ENCODE peak calls at places on chromosomes 6 and 20, in four cellular contexts. One of them, this sample, is unnamed.
A peak's percentile ranks its signal among the peaks of the same experiment; 100 is the strongest.

GRCh38 chr6:109961666-109962065 is 16.4 kb upstream of the GPR6 start:
- DNase-seq in HL-60: no peak
- DNase-seq in AG10803: peak; percentile 21
- DNase-seq in H1: no peak
- DNase-seq in this sample: peak; percentile 70

GRCh38 chr6:87483929-87484328 is 11.2 kb downstream of the SLC35A1 start:
- DNase-seq in HL-60: peak; percentile 70
- DNase-seq in AG10803: peak; percentile 44
- DNase-seq in H1: peak; percentile 80
- DNase-seq in this sample: peak; percentile 63

GRCh38 chr6:11189865-11190624 is 42.4 kb downstream of the NEDD9 start:
- DNase-seq in HL-60: no peak
- DNase-seq in H1: no peak
- DNase-seq in AG10803: no peak
- DNase-seq in this sample: no peak

GRCh38 chr6:157990321-157991066 is 8.8 kb downstream of the SYNJ2 start:
- DNase-seq in H1: no peak
- DNase-seq in AG10803: no peak
- DNase-seq in HL-60: peak; percentile 17
- DNase-seq in this sample: peak; percentile 59

GRCh38 chr6:20606831-20607230 is 72.6 kb downstream of the CDKAL1 start:
- DNase-seq in H1: no peak
- DNase-seq in HL-60: no peak
- DNase-seq in AG10803: no peak
- DNase-seq in this sample: no peak

GRCh38 chr20:35129647-35130069 is 17.5 kb downstream of the EDEM2 start:
- DNase-seq in AG10803: no peak
- DNase-seq in H1: no peak
- DNase-seq in HL-60: no peak
- DNase-seq in this sample: peak; percentile 26

GRCh38 chr6:108675226-108676160 is 114.8 kb downstream of the FOXO3 start:
- DNase-seq in H1: no peak
- DNase-seq in AG10803: peak; percentile 39
- DNase-seq in HL-60: no peak
- DNase-seq in this sample: no peak

GRCh38 chr20:51346686-51347485 is 195.6 kb downstream of the NFATC2 start:
- DNase-seq in AG10803: peak; percentile 68
- DNase-seq in H1: no peak
- DNase-seq in HL-60: no peak
- DNase-seq in this sample: peak; percentile 85

GRCh38 chr6:169074551-169074950 is 179.1 kb downstream of the THBS2 start:
- DNase-seq in H1: no peak
- DNase-seq in HL-60: no peak
- DNase-seq in AG10803: no peak
- DNase-seq in this sample: peak; percentile 53

GRCh38 chr6:92507552-92507951 is 911.8 kb downstream of the EPHA7 start:
- DNase-seq in AG10803: no peak
- DNase-seq in H1: no peak
- DNase-seq in HL-60: no peak
- DNase-seq in this sample: no peak

GRCh38 chr6:16737389-16737788 is 23.9 kb downstream of the ATXN1 start:
- DNase-seq in AG10803: peak; percentile 72
- DNase-seq in HL-60: no peak
- DNase-seq in H1: no peak
- DNase-seq in this sample: peak; percentile 60

GRCh38 chr6:100138346-100139022 is 144.5 kb upstream of the MCHR2 start:
- DNase-seq in H1: no peak
- DNase-seq in HL-60: no peak
- DNase-seq in AG10803: no peak
- DNase-seq in this sample: peak; percentile 1

GRCh38 chr6:80182291-80182690 is 75.8 kb downstream of the BCKDHB start:
- DNase-seq in H1: no peak
- DNase-seq in AG10803: peak; percentile 30
- DNase-seq in HL-60: no peak
- DNase-seq in this sample: peak; percentile 69

GRCh38 chr6:80214436-80215022 is 108.1 kb downstream of the BCKDHB start:
- DNase-seq in HL-60: peak; percentile 39
- DNase-seq in H1: no peak
- DNase-seq in AG10803: peak; percentile 68
- DNase-seq in this sample: peak; percentile 66

GRCh38 chr6:155782320-155782730 is 326.7 kb upstream of the NOX3 start:
- DNase-seq in HL-60: no peak
- DNase-seq in H1: no peak
- DNase-seq in AG10803: peak; percentile 60
- DNase-seq in this sample: peak; percentile 96

GRCh38 chr20:41649489-41649888 is 31.3 kb upstream of the CHD6 start:
- DNase-seq in AG10803: no peak
- DNase-seq in H1: no peak
- DNase-seq in HL-60: no peak
- DNase-seq in this sample: no peak

GRCh38 chr20:59784365-59785117 is 148.9 kb downstream of the SYCP2 start:
- DNase-seq in AG10803: no peak
- DNase-seq in H1: no peak
- DNase-seq in HL-60: no peak
- DNase-seq in this sample: no peak

GRCh38 chr6:169714178-169714577 is 10.1 kb downstream of the PHF10 start:
- DNase-seq in H1: no peak
- DNase-seq in AG10803: no peak
- DNase-seq in HL-60: no peak
- DNase-seq in this sample: no peak

GRCh38 chr6:53728570-53729194 is 63.1 kb upstream of the KLHL31 start:
- DNase-seq in HL-60: peak; percentile 43
- DNase-seq in H1: no peak
- DNase-seq in AG10803: peak; percentile 31
- DNase-seq in this sample: peak; percentile 45

GRCh38 chr20:57892471-57892870 is 182.7 kb upstream of the PMEPA1 start:
- DNase-seq in AG10803: no peak
- DNase-seq in HL-60: no peak
- DNase-seq in H1: no peak
- DNase-seq in this sample: no peak

GRCh38 chr20:57598060-57598459 is 22.2 kb downstream of the ZBP1 start:
- DNase-seq in AG10803: no peak
- DNase-seq in H1: no peak
- DNase-seq in HL-60: no peak
- DNase-seq in this sample: no peak

GRCh38 chr6:2259574-2259973 is 14.2 kb upstream of the GMDS start:
- DNase-seq in AG10803: no peak
- DNase-seq in HL-60: no peak
- DNase-seq in H1: no peak
- DNase-seq in this sample: no peak

GRCh38 chr20:56166781-56167465 is 81.6 kb upstream of the MC3R start:
- DNase-seq in HL-60: no peak
- DNase-seq in H1: no peak
- DNase-seq in AG10803: no peak
- DNase-seq in this sample: no peak

GRCh38 chr6:163572612-163573011 is 158.1 kb downstream of the QKI start:
- DNase-seq in AG10803: no peak
- DNase-seq in H1: no peak
- DNase-seq in HL-60: no peak
- DNase-seq in this sample: no peak

GRCh38 chr6:37679539-37680476 is 17.9 kb downstream of the MDGA1 start:
- DNase-seq in H1: no peak
- DNase-seq in AG10803: no peak
- DNase-seq in HL-60: no peak
- DNase-seq in this sample: no peak

GRCh38 chr6:71287038-71287437 is 1.6 kb upstream of the OGFRL1 start:
- DNase-seq in HL-60: peak; percentile 36
- DNase-seq in AG10803: peak; percentile 64
- DNase-seq in H1: no peak
- DNase-seq in this sample: no peak

GRCh38 chr6:11279213-11279780 is 46.8 kb upstream of the NEDD9 start:
- DNase-seq in H1: no peak
- DNase-seq in HL-60: no peak
- DNase-seq in AG10803: peak; percentile 45
- DNase-seq in this sample: no peak

GRCh38 chr6:2982464-2983121 is 11.2 kb upstream of the SERPINB6 start:
- DNase-seq in H1: no peak
- DNase-seq in HL-60: no peak
- DNase-seq in AG10803: no peak
- DNase-seq in this sample: no peak

GRCh38 chr20:37624963-37625362 is 68.9 kb upstream of the CTNNBL1 start:
- DNase-seq in AG10803: no peak
- DNase-seq in HL-60: no peak
- DNase-seq in H1: no peak
- DNase-seq in this sample: no peak

GRCh38 chr6:122422003-122422402 is 22.6 kb downstream of the HSF2 start:
- DNase-seq in AG10803: no peak
- DNase-seq in HL-60: no peak
- DNase-seq in H1: no peak
- DNase-seq in this sample: no peak

DNA sequence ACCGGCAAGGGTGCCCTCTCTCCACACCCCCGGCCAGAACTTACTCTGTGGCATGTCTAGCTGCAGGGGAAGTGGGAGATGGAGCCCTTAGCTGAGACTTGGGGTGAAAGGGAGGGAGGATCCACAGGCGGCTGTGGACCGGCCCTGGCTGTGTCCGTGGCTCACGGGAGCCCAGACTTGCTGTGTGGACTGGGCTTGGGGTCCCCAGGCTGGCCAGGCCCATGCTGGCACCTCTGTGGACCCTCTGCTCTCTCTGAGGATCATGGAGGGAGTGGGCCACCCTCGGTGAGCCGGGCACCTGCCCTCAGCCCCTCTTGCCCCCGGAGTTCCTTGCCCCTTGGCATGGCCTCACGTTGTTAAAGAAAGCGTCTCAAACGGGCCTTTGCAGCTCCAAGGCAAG is 8.9 kb upstream of the NTSR1 start:
- DNase-seq in HL-60: no peak
- DNase-seq in AG10803: no peak
- DNase-seq in H1: no peak
- DNase-seq in this sample: no peak
- TF ChIP-seq CTCF in HL-60: no peak
- TF ChIP-seq CTCF in AG10803: no peak
- TF ChIP-seq CTCF in H1: no peak
- TF ChIP-seq CTCF in this sample: no peak

GRCh38 chr20:49482173-49482572 is 295 bp downstream of the KCNB1 start:
- DNase-seq in HL-60: no peak
- DNase-seq in AG10803: no peak
- DNase-seq in H1: no peak
- DNase-seq in this sample: no peak

GRCh38 chr20:49484180-49485140 is 2.0 kb upstream of the KCNB1 start:
- DNase-seq in AG10803: peak; percentile 72
- DNase-seq in H1: peak; percentile 57
- DNase-seq in HL-60: peak; percentile 65
- DNase-seq in this sample: peak; percentile 62

GRCh38 chr20:49482621-49483017 is at the start of gene KCNB1:
- DNase-seq in HL-60: peak; percentile 4
- DNase-seq in H1: peak; percentile 72
- DNase-seq in AG10803: peak; percentile 40
- DNase-seq in this sample: peak; percentile 32

GRCh38 chr20:49483706-49484101 is 1.2 kb upstream of the KCNB1 start:
- DNase-seq in AG10803: no peak
- DNase-seq in H1: no peak
- DNase-seq in HL-60: no peak
- DNase-seq in this sample: no peak

GRCh38 chr20:49483018-49483705 is 694 bp upstream of the KCNB1 start:
- DNase-seq in H1: peak; percentile 21
- DNase-seq in AG10803: no peak
- DNase-seq in HL-60: no peak
- DNase-seq in this sample: no peak
- H3K4me3 ChIP-seq in H1: peak overlapping the region; percentile 75
- H3K4me3 ChIP-seq in AG10803: peak overlapping the region; percentile 38
- H3K4me3 ChIP-seq in HL-60: no peak overlapping the region
- H3K4me3 ChIP-seq in this sample: no peak overlapping the region

DNA sequence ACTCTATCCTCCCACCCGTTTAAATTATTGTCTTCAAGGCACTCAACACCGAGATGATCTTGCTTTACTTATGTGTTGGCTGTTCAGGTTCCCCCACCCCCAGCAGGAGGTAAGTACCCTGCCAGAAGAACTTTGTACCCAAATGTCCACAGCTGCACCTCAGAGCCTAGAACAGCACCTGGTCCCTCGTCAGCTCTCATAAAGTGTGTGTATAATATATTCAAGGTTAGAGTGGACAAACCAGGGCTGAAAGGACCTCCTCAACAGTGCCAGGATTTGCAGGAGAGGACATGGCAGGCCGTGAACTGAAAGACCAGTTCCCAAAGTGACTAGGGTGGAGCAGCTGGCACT is 5.9 kb upstream of the CPXM1 start:
- DNase-seq in AG10803: no peak
- DNase-seq in H1: no peak
- DNase-seq in HL-60: no peak
- DNase-seq in this sample: no peak
- TF ChIP-seq CTCF in AG10803: no peak
- TF ChIP-seq CTCF in H1: no peak
- TF ChIP-seq CTCF in HL-60: no peak
- TF ChIP-seq CTCF in this sample: no peak

DNA sequence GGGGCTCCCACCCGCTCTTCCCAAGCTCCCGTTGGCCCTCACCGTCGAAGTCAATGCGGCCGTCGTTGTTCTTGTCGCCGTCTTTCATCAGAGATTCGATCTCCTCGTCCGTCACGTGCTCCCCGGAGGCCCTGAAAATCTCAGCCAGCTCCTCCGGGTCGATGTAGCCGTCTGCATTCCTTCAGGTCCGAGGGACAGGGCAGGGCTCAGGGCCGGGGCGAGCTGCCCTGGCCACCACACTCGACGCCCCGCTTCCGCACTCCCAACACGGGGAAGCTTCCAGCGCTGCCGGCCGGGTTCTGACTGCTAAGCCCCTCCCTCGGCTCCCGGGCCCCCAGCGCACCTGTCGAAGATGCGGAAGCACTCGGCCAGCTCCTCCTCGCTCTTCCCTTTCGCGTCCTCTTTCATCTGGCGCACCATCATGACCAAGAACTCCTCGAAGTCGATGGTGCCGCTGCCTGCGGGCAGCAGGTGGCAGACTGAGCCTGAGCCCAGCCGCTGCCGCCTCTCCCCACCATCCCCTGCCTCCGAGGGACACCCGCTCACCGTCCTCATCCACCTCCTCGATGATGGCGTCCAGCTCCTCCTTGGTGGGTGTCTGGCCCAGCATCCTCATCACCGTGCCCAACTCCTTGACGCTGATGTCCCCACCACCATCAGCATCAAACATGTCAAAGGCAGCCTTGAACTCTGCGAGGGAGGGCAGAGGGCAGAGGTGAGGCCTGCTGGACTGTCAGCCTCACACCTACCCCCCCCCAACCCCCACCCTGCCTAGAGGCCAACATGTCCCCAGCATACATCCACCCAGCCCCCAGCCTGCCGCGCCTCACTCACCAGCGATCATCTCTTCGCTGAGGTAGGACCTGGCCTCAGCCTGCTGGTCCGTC is 2.9 kb downstream of the TNNC2 start:
- DNase-seq in HL-60: peak; percentile 61
- DNase-seq in AG10803: peak; percentile 43
- DNase-seq in H1: peak; percentile 53
- DNase-seq in this sample: peak; percentile 39
- H3K4me3 ChIP-seq in HL-60: peak overlapping the region; percentile 18
- H3K4me3 ChIP-seq in AG10803: no peak overlapping the region
- H3K4me3 ChIP-seq in H1: peak overlapping the region; percentile 44
- H3K4me3 ChIP-seq in this sample: no peak overlapping the region

This sample was measured in astrocyte of the spinal cord.